ENCODE peak calls at places on chromosomes 7 and 10, in six cellular contexts. S is amniotic stem cell; B is mammary epithelial cell; T is HCEC 1CT; F is CD8-positive, alpha-beta memory T cell; L is caudate nucleus. Q is an unnamed sample.

GRCh38 chr10:84563355-84563754 is 235.0 kb downstream of the CCSER2 start:
- DNase-seq in B (no peak), T (no peak), F (no peak), S (no peak), L (no peak), Q (no peak)

GRCh38 chr10:12073526-12073925 is 4.8 kb downstream of the DHTKD1 start:
- DNase-seq in S (no peak), L (no peak), F (no peak), B (no peak), T (no peak), Q (no peak)

GRCh38 chr10:116146374-116146773 is 126.6 kb downstream of the GFRA1 start:
- DNase-seq in T (peak; percentile 21), L (no peak), F (no peak), B (no peak), S (no peak), Q (no peak)

GRCh38 chr10:20674870-20675385 is 222.2 kb downstream of the NEBL start:
- DNase-seq in F (no peak), T (no peak), L (no peak), S (no peak), B (no peak), Q (no peak)

GRCh38 chr10:75098902-75099673 is 12.4 kb upstream of the SAMD8 start:
- DNase-seq in L (no peak), F (no peak), S (no peak), T (no peak), B (no peak), Q (no peak)

GRCh38 chr7:114979388-114979787 is 57.5 kb downstream of the MDFIC start:
- DNase-seq in T (no peak), S (no peak), F (no peak), L (no peak), B (peak; percentile 62), Q (peak; percentile 76)

GRCh38 chr10:70528726-70529362 is 50.3 kb downstream of the PALD1 start:
- DNase-seq in B (peak; percentile 59), L (no peak), T (peak; percentile 31), F (no peak), S (peak; percentile 6), Q (peak; percentile 43)

GRCh38 chr7:75732764-75733630 is 5.7 kb downstream of the HIP1 start:
- DNase-seq in B (peak; percentile 84), L (no peak), S (peak; percentile 52), T (peak; percentile 93), F (no peak), Q (no peak)

GRCh38 chr10:29588640-29589421 is 45.9 kb downstream of the SVIL start:
- DNase-seq in L (no peak), F (no peak), B (peak; percentile 46), T (no peak), S (peak; percentile 36), Q (peak; percentile 98)

GRCh38 chr10:123997013-123997412 is 96.4 kb downstream of the CHST15 start:
- DNase-seq in S (no peak), T (no peak), L (no peak), B (no peak), F (no peak), Q (no peak)

GRCh38 chr7:7002416-7003062 is 176.5 kb upstream of the CCZ1B start:
- DNase-seq in L (peak; percentile 29), F (no peak), T (no peak), S (no peak), B (no peak), Q (no peak)

GRCh38 chr10:126387041-126387908 is 1.0 kb downstream of the ADAM12 start:
- DNase-seq in T (peak; percentile 74), B (peak; percentile 46), L (peak; percentile 63), F (no peak), S (peak; percentile 57), Q (peak; percentile 60)

GRCh38 chr10:87842776-87843497 is 20.4 kb downstream of the KLLN start:
- DNase-seq in T (no peak), L (no peak), S (peak; percentile 51), B (peak; percentile 92), F (no peak), Q (no peak)

GRCh38 chr7:149126662-149127321 is 668 bp upstream of the ZNF425 start:
- DNase-seq in T (peak; percentile 24), B (peak; percentile 50), F (peak; percentile 61), L (peak; percentile 48), S (no peak), Q (peak; percentile 30)